ENCODE peak calls at places on chromosomes 7 and 10, in four cellular contexts. N is adrenal gland, M is colonic mucosa, T is IMR-90. E is an unnamed sample. For H3K4me1, the result is how much of the 10 kb centered on the place peaks cover.

GRCh38 chr7:154304740-154305679 is 252.8 kb downstream of the DPP6 start:
- DNase-seq in M (no peak), N (no peak), T (no peak), E (no peak)

GRCh38 chr7:24948739-24949138 is 31.2 kb downstream of the OSBPL3 start:
- DNase-seq in T (no peak), M (no peak), N (no peak), E (no peak)

GRCh38 chr7:2612445-2613112 is 19.2 kb upstream of the TTYH3 start:
- DNase-seq in T (no peak), M (peak), N (no peak), E (no peak)

GRCh38 chr10:133109736-133110532 is 22.2 kb downstream of the ADGRA1 start:
- DNase-seq in M (no peak), T (no peak), N (no peak), E (no peak)

GRCh38 chr10:103917326-103918052 is 495 bp downstream of the STN1 start:
- DNase-seq in T (peak), M (peak), N (peak), E (no peak)

GRCh38 chr10:69045441-69046300 is 42.2 kb upstream of the SRGN start:
- DNase-seq in N (no peak), M (no peak), T (peak), E (no peak)

GRCh38 chr10:34018811-34019210 is 684.3 kb upstream of the NRP1 start:
- DNase-seq in T (no peak), M (no peak), N (no peak), E (no peak)

GRCh38 chr7:11533229-11533820 is 298.7 kb downstream of the THSD7A start:
- DNase-seq in M (no peak), T (no peak), N (no peak), E (no peak)

GRCh38 chr7:134685250-134685649 is 38.6 kb downstream of the BPGM start:
- DNase-seq in T (peak), N (no peak), M (no peak), E (no peak)

GRCh38 chr7:117645456-117646181 is 165.8 kb downstream of the CFTR start:
- DNase-seq in N (no peak), T (peak), M (no peak), E (no peak)

GRCh38 chr10:58698777-58699356 is 186.2 kb downstream of the BICC1 start:
- DNase-seq in T (no peak), M (no peak), N (no peak), E (no peak)

GRCh38 chr10:71217266-71218045 is 5.1 kb downstream of the UNC5B start:
- DNase-seq in T (no peak), N (no peak), M (no peak), E (no peak)

GRCh38 chr10:120511165-120511564 is 54.1 kb downstream of the PLPP4 start:
- DNase-seq in M (no peak), T (no peak), N (no peak), E (no peak)

GRCh38 chr10:5071411-5072198 is 22.6 kb upstream of the AKR1C3 start:
- DNase-seq in M (peak), N (peak), T (peak), E (no peak)

GRCh38 chr10:112949128-112949823 is 771 bp upstream of the TCF7L2 start:
- DNase-seq in T (peak), M (peak), N (peak), E (no peak)

GRCh38 chr7:101618916-101619315 is 10.2 kb downstream of the MYL10 start:
- DNase-seq in N (no peak), T (no peak), M (no peak), E (no peak)

GRCh38 chr7:64656489-64656888 is 9.4 kb upstream of the ZNF107 start:
- DNase-seq in M (no peak), N (no peak), T (no peak), E (no peak)

GRCh38 chr10:105793071-105793470 is 1152.0 kb downstream of the SORCS3 start:
- DNase-seq in N (no peak), T (no peak), M (no peak), E (no peak)

GRCh38 chr10:29200280-29200679 is 88.6 kb upstream of the LYZL1 start:
- DNase-seq in T (peak), M (no peak), N (no peak), E (no peak)

GRCh38 chr7:46207931-46208634 is 287.0 kb upstream of the IGFBP3 start:
- DNase-seq in M (no peak), T (no peak), N (no peak), E (no peak)

GRCh38 chr10:93106631-93107072 is 33.0 kb downstream of the CYP26A1 start:
- DNase-seq in N (no peak), M (no peak), T (peak), E (no peak)

GRCh38 chr7:2974093-2974819 is 69.4 kb downstream of the CARD11 start:
- DNase-seq in M (no peak), T (no peak), N (no peak), E (no peak)

GRCh38 chr7:2873146-2873545 is 29.0 kb upstream of the GNA12 start:
- DNase-seq in M (no peak), T (no peak), N (peak), E (no peak)

GRCh38 chr7:94301024-94301588 is 93.6 kb upstream of the COL1A2 start:
- DNase-seq in M (peak), T (peak), N (peak), E (no peak)

GRCh38 chr7:50596484-50596883 is 31.3 kb upstream of the DDC start:
- DNase-seq in T (no peak), N (no peak), M (no peak), E (no peak)

DNA sequence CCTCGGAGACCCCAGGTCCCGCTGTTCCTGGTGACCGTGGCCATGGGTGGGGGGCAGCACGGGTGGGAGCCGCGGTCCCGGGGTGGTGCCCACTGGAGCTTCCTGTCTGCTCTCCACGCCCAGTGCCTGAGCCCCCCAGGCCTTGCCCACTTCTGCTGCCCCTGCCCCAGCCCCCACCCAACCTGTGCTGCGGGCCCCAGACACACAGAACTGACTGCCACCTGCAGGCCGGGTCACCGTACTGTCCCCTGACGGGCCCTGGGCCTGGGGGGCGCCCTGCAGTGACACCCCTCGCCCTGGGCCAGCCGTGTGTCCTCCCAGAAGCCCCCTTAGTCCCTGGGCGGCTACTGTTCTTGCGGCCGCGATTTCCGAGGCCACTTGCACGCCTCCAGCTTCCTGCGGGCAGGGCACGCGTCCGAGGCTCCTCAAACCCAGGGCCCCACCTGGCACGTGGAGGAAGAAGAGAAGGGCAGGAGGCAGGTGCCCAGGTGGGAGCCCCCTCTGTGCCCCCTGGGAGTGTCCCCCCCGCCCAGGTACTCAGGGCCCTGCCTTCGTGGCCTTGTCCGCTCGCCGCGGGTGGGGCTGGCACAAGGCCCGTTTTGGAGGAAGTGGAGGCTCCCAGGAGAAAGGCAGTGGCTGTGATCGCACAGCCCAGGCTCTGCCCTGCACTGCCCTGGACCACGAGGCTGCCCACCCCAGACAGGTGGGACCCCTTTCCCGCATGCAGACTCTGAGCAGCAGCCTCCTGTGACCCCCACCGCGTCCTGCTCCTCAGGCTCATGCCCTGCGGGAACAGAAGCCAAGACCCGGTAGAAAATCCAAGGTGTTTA is 10.4 kb downstream of the TMEM184A start:
- DNase-seq in N (peak), M (no peak), T (no peak), E (no peak)
- H3K4me1 ChIP-seq in N (under half), M (under half), T (under half), E (under half)

DNA sequence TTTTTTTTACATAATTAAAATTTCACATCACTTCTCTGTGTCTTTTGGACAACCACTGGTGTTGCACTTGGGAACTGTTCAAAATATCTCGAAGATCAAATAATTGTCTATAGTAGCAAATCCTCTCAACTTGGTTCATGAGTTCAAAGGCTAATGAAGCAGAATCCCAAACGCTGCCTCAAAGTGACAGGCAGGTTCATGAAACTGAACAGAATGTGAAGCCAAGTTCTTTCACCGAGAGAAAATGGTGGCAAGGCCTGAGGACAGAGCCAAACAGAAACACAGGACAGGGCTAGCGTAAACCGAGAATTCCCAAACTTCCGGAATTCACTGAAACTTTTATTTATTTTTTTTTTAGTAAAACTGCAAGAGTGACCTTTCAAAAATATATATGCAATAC is 21.1 kb downstream of the SMURF1 start:
- DNase-seq in M (no peak), N (no peak), T (no peak), E (no peak)
- H3K4me1 ChIP-seq in M (under half), N (half or more), T (under half), E (half or more)

GRCh38 chr10:22609719-22610118 is 104.7 kb downstream of the PIP4K2A start:
- DNase-seq in T (no peak), M (no peak), N (no peak), E (no peak)
- H3K4me1 ChIP-seq in T (under half), M (under half), N (under half), E (half or more)

DNA sequence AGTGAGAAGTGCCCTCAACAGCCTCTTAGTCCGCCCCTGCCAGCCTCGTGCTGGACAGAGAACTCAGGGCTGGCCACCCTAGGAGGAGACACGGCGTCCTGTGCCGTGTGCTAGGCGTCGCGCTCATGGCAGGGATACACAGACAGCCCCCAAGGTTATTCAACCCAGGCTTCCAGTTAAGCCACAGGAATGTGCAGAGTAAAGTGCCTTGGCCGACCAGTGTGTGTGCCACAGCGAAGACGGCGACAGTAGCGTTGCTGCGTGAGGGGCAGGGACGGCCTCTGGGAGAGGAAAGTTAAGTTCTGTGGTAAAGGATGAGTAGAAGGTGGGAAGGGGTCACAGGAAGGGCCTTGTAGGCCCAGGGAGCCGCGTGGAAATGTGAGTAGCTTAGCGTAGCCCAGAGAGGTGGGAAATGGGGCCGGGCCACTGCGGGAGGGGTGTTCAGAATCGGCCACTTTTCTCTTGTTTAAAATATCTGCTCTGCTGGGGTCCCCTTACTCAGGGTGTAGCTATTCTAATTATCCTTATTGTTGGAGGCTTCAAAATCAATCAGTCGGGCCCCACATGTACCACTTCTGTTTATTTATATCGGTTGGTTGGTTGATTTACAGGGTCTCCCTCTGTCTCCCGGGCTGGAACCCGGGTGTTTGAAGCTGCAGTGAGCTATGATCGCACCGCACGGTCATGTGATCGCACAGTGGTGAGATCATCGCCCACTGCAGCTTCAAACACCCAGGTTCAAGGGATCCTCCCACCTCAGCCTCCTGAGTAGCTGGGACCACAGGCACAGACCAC is 24.5 kb downstream of the TMEM120A start:
- DNase-seq in M (no peak), T (no peak), N (peak), E (no peak)
- H3K4me1 ChIP-seq in M (under half), T (under half), N (half or more), E (under half)

DNA sequence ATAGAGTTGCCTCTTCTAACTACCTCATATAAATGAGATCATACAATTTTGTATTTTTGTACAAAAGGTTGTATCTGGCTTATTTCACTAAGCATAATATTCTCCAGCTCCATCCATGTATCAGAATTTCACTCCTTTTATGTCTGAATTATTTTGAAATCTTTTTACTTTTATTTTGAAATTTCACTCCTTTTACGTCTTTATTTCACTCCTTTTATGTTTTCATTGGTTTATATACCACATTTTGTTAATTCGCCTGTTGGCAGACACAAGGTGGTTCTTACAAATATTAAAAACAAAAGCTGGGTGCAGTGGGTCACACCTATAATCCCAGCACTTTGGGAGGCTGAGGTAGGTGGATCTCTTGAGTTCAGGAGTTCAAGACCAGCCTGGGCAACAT is 5.8 kb downstream of the EZH2 start:
- DNase-seq in T (no peak), N (no peak), M (no peak), E (no peak)
- H3K4me1 ChIP-seq in T (under half), N (under half), M (under half), E (under half)

DNA sequence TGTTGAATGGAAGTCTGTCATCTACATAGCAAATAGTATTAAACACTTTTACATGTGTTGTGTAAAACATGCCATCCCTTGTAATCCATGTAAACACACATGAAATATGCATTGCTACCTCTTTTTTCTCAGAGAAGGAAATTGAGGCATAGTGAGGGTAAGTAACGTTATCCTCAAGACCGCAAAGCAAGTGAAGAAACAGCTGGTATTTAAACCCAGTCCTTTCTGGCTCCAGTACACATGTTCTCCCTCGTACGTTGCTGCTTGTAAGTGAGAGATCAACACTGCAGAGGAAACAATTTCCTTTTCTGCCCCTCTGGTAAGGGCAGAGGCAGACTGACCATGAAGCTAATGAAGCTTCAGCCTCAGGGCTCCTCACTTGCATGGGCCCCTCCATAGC is 28.5 kb downstream of the MAP3K8 start:
- DNase-seq in T (no peak), M (no peak), N (no peak), E (no peak)
- H3K4me1 ChIP-seq in T (under half), M (under half), N (under half), E (under half)

GRCh38 chr7:157337316-157338149 is 729 bp downstream of the DNAJB6 start:
- DNase-seq in T (peak), M (peak), N (peak), E (no peak)
- H3K4me1 ChIP-seq in T (under half), M (under half), N (under half), E (under half)

E was measured in esophagus squamous epithelium.